ENCODE peak calls at places on chromosomes 5 and 9, in nine cellular contexts. E, S, T, O, P, Z, G, A and Q are unnamed samples.

GRCh38 chr9:133160742-133161541 is 2.8 kb downstream of the GBGT1 start:
- DNase-seq in E (peak; percentile 77), S (peak; percentile 77), T (no peak), O (no peak), P (no peak), Z (no peak), G (peak; percentile 75), A (no peak), Q (no peak)

GRCh38 chr5:138950411-138951011 is 75.4 kb upstream of the LRRTM2 start:
- DNase-seq in E (no peak), S (no peak), T (no peak), O (no peak), P (no peak), Z (no peak), G (no peak), A (no peak), Q (no peak)

GRCh38 chr9:101673642-101674041 is 64.8 kb downstream of the GRIN3A start:
- DNase-seq in E (no peak), S (no peak), T (no peak), O (no peak), P (no peak), Z (no peak), G (no peak), A (no peak), Q (no peak)

GRCh38 chr9:36204906-36205547 is 14.3 kb downstream of the CLTA start:
- DNase-seq in E (no peak), S (no peak), T (no peak), O (no peak), P (no peak), Z (no peak), G (no peak), A (no peak), Q (no peak)

GRCh38 chr9:77604316-77604715 is 43.8 kb downstream of the GNA14 start:
- DNase-seq in E (no peak), S (no peak), T (no peak), O (no peak), P (no peak), Z (no peak), G (no peak), A (no peak), Q (no peak)

GRCh38 chr5:166961028-166961427 is 1330.4 kb upstream of the WWC1 start:
- DNase-seq in E (peak; percentile 11), S (no peak), T (no peak), O (no peak), P (no peak), Z (no peak), G (no peak), A (no peak), Q (no peak)

GRCh38 chr5:172939045-172939444 is 20.2 kb upstream of the RPL26L1 start:
- DNase-seq in E (peak; percentile 25), S (peak; percentile 47), T (no peak), O (no peak), P (no peak), Z (no peak), G (no peak), A (no peak), Q (no peak)

GRCh38 chr9:100134731-100135130 is 35.7 kb downstream of the INVS start:
- DNase-seq in E (no peak), S (no peak), T (no peak), O (no peak), P (no peak), Z (no peak), G (no peak), A (no peak), Q (no peak)

GRCh38 chr9:110254500-110254899 is 1.8 kb downstream of the TXN start:
- DNase-seq in E (no peak), S (no peak), T (no peak), O (no peak), P (no peak), Z (no peak), G (no peak), A (no peak), Q (no peak)

GRCh38 chr9:120643096-120643495 is 63.1 kb upstream of the CDK5RAP2 start:
- DNase-seq in E (no peak), S (no peak), T (no peak), O (no peak), P (no peak), Z (no peak), G (no peak), A (no peak), Q (no peak)